ENCODE peak calls at places on chromosome 16, in seven cellular contexts. One of them, this sample, is unnamed.

GRCh38 chr16:85983606-85984005 is 84.6 kb downstream of the IRF8 start:
- DNase-seq in choroid plexus epithelial cell: no peak
- DNase-seq in foreskin fibroblast: no peak
- DNase-seq in CD4-positive, alpha-beta T cell: no peak
- DNase-seq in fibroblast of lung: no peak
- DNase-seq in tibial nerve: no peak
- DNase-seq in RWPE1: no peak
- DNase-seq in this sample: no peak

GRCh38 chr16:11106726-11107125 is 149.3 kb downstream of the SOCS1 start:
- DNase-seq in choroid plexus epithelial cell: no peak
- DNase-seq in foreskin fibroblast: no peak
- DNase-seq in CD4-positive, alpha-beta T cell: no peak
- DNase-seq in fibroblast of lung: no peak
- DNase-seq in tibial nerve: no peak
- DNase-seq in RWPE1: no peak
- DNase-seq in this sample: no peak

GRCh38 chr16:633336-634050 is 2.6 kb downstream of the METTL26 start:
- DNase-seq in choroid plexus epithelial cell: no peak
- DNase-seq in foreskin fibroblast: no peak
- DNase-seq in CD4-positive, alpha-beta T cell: no peak
- DNase-seq in fibroblast of lung: no peak
- DNase-seq in tibial nerve: no peak
- DNase-seq in RWPE1: no peak
- DNase-seq in this sample: peak

GRCh38 chr16:3065069-3065741 is at the start of gene IL32:
- DNase-seq in choroid plexus epithelial cell: peak
- DNase-seq in foreskin fibroblast: peak
- DNase-seq in CD4-positive, alpha-beta T cell: peak
- DNase-seq in fibroblast of lung: peak
- DNase-seq in tibial nerve: no peak
- DNase-seq in RWPE1: peak
- DNase-seq in this sample: no peak

GRCh38 chr16:4273858-4274291 is 1.1 kb upstream of the TFAP4 start:
- DNase-seq in choroid plexus epithelial cell: peak
- DNase-seq in foreskin fibroblast: peak
- DNase-seq in CD4-positive, alpha-beta T cell: peak
- DNase-seq in fibroblast of lung: peak
- DNase-seq in tibial nerve: no peak
- DNase-seq in RWPE1: peak
- DNase-seq in this sample: peak

GRCh38 chr16:56981729-56982271 is 7.6 kb upstream of the NLRC5 start:
- DNase-seq in choroid plexus epithelial cell: no peak
- DNase-seq in foreskin fibroblast: no peak
- DNase-seq in CD4-positive, alpha-beta T cell: no peak
- DNase-seq in fibroblast of lung: no peak
- DNase-seq in tibial nerve: no peak
- DNase-seq in RWPE1: no peak
- DNase-seq in this sample: no peak

GRCh38 chr16:47886631-47887415 is 269.0 kb downstream of the ABCC12 start:
- DNase-seq in choroid plexus epithelial cell: no peak
- DNase-seq in foreskin fibroblast: no peak
- DNase-seq in CD4-positive, alpha-beta T cell: no peak
- DNase-seq in fibroblast of lung: peak
- DNase-seq in tibial nerve: no peak
- DNase-seq in RWPE1: no peak
- DNase-seq in this sample: no peak

GRCh38 chr16:54444851-54445523 is 158.4 kb upstream of the IRX3 start:
- DNase-seq in choroid plexus epithelial cell: peak
- DNase-seq in foreskin fibroblast: no peak
- DNase-seq in CD4-positive, alpha-beta T cell: no peak
- DNase-seq in fibroblast of lung: no peak
- DNase-seq in tibial nerve: no peak
- DNase-seq in RWPE1: no peak
- DNase-seq in this sample: no peak

GRCh38 chr16:7910116-7910515 is 577.5 kb downstream of the RBFOX1 start:
- DNase-seq in choroid plexus epithelial cell: no peak
- DNase-seq in foreskin fibroblast: no peak
- DNase-seq in CD4-positive, alpha-beta T cell: no peak
- DNase-seq in fibroblast of lung: no peak
- DNase-seq in tibial nerve: no peak
- DNase-seq in RWPE1: no peak
- DNase-seq in this sample: no peak

GRCh38 chr16:58222532-58223316 is 24.8 kb upstream of the CSNK2A2 start:
- DNase-seq in choroid plexus epithelial cell: peak
- DNase-seq in foreskin fibroblast: peak
- DNase-seq in CD4-positive, alpha-beta T cell: no peak
- DNase-seq in fibroblast of lung: no peak
- DNase-seq in tibial nerve: no peak
- DNase-seq in RWPE1: peak
- DNase-seq in this sample: no peak

GRCh38 chr16:85416267-85417109 is 196.6 kb upstream of the GSE1 start:
- DNase-seq in choroid plexus epithelial cell: peak
- DNase-seq in foreskin fibroblast: peak
- DNase-seq in CD4-positive, alpha-beta T cell: peak
- DNase-seq in fibroblast of lung: peak
- DNase-seq in tibial nerve: no peak
- DNase-seq in RWPE1: peak
- DNase-seq in this sample: peak

GRCh38 chr16:59665618-59666220 is 931.6 kb upstream of the GOT2 start:
- DNase-seq in choroid plexus epithelial cell: no peak
- DNase-seq in foreskin fibroblast: no peak
- DNase-seq in CD4-positive, alpha-beta T cell: no peak
- DNase-seq in fibroblast of lung: no peak
- DNase-seq in tibial nerve: no peak
- DNase-seq in RWPE1: no peak
- DNase-seq in this sample: no peak

GRCh38 chr16:17836868-17837602 is 366.3 kb upstream of the XYLT1 start:
- DNase-seq in choroid plexus epithelial cell: peak
- DNase-seq in foreskin fibroblast: peak
- DNase-seq in CD4-positive, alpha-beta T cell: no peak
- DNase-seq in fibroblast of lung: peak
- DNase-seq in tibial nerve: no peak
- DNase-seq in RWPE1: peak
- DNase-seq in this sample: no peak

GRCh38 chr16:85004587-85005205 is 6.6 kb downstream of the ZDHHC7 start:
- DNase-seq in choroid plexus epithelial cell: peak
- DNase-seq in foreskin fibroblast: peak
- DNase-seq in CD4-positive, alpha-beta T cell: no peak
- DNase-seq in fibroblast of lung: peak
- DNase-seq in tibial nerve: no peak
- DNase-seq in RWPE1: peak
- DNase-seq in this sample: no peak

GRCh38 chr16:3591436-3591803 is 14.2 kb upstream of the NLRC3 start:
- DNase-seq in choroid plexus epithelial cell: no peak
- DNase-seq in foreskin fibroblast: no peak
- DNase-seq in CD4-positive, alpha-beta T cell: no peak
- DNase-seq in fibroblast of lung: no peak
- DNase-seq in tibial nerve: no peak
- DNase-seq in RWPE1: no peak
- DNase-seq in this sample: no peak

GRCh38 chr16:4550587-4550986 is 5.6 kb upstream of the C16orf96 start:
- DNase-seq in choroid plexus epithelial cell: no peak
- DNase-seq in foreskin fibroblast: peak
- DNase-seq in CD4-positive, alpha-beta T cell: no peak
- DNase-seq in fibroblast of lung: no peak
- DNase-seq in tibial nerve: no peak
- DNase-seq in RWPE1: no peak
- DNase-seq in this sample: no peak

GRCh38 chr16:76910931-76911330 is 280.1 kb upstream of the MON1B start:
- DNase-seq in choroid plexus epithelial cell: peak
- DNase-seq in foreskin fibroblast: peak
- DNase-seq in CD4-positive, alpha-beta T cell: no peak
- DNase-seq in fibroblast of lung: peak
- DNase-seq in tibial nerve: no peak
- DNase-seq in RWPE1: peak
- DNase-seq in this sample: no peak

GRCh38 chr16:63617990-63618763 is 1503.7 kb downstream of the CDH11 start:
- DNase-seq in choroid plexus epithelial cell: no peak
- DNase-seq in foreskin fibroblast: no peak
- DNase-seq in CD4-positive, alpha-beta T cell: no peak
- DNase-seq in fibroblast of lung: peak
- DNase-seq in tibial nerve: no peak
- DNase-seq in RWPE1: no peak
- DNase-seq in this sample: no peak

GRCh38 chr16:15928261-15929104 is 20.9 kb upstream of the ABCC1 start:
- DNase-seq in choroid plexus epithelial cell: no peak
- DNase-seq in foreskin fibroblast: no peak
- DNase-seq in CD4-positive, alpha-beta T cell: no peak
- DNase-seq in fibroblast of lung: no peak
- DNase-seq in tibial nerve: no peak
- DNase-seq in RWPE1: no peak
- DNase-seq in this sample: no peak

GRCh38 chr16:55759983-55760664 is 72.8 kb downstream of the CES1 start:
- DNase-seq in choroid plexus epithelial cell: no peak
- DNase-seq in foreskin fibroblast: peak
- DNase-seq in CD4-positive, alpha-beta T cell: no peak
- DNase-seq in fibroblast of lung: peak
- DNase-seq in tibial nerve: no peak
- DNase-seq in RWPE1: no peak
- DNase-seq in this sample: no peak

GRCh38 chr16:58332997-58333700 is 38.3 kb upstream of the PRSS54 start:
- DNase-seq in choroid plexus epithelial cell: no peak
- DNase-seq in foreskin fibroblast: no peak
- DNase-seq in CD4-positive, alpha-beta T cell: no peak
- DNase-seq in fibroblast of lung: no peak
- DNase-seq in tibial nerve: no peak
- DNase-seq in RWPE1: no peak
- DNase-seq in this sample: no peak

GRCh38 chr16:22139732-22140131 is 22.6 kb upstream of the SDR42E2 start:
- DNase-seq in choroid plexus epithelial cell: no peak
- DNase-seq in foreskin fibroblast: no peak
- DNase-seq in CD4-positive, alpha-beta T cell: no peak
- DNase-seq in fibroblast of lung: no peak
- DNase-seq in tibial nerve: no peak
- DNase-seq in RWPE1: no peak
- DNase-seq in this sample: no peak
- TF ChIP-seq CTCF in choroid plexus epithelial cell: no peak
- TF ChIP-seq CTCF in foreskin fibroblast: no peak
- TF ChIP-seq CTCF in CD4-positive, alpha-beta T cell: no peak
- TF ChIP-seq CTCF in fibroblast of lung: no peak
- TF ChIP-seq CTCF in tibial nerve: no peak
- TF ChIP-seq CTCF in RWPE1: no peak
- TF ChIP-seq CTCF in this sample: no peak

GRCh38 chr16:74726736-74727135 is 26.1 kb upstream of the MLKL start:
- DNase-seq in choroid plexus epithelial cell: peak
- DNase-seq in foreskin fibroblast: peak
- DNase-seq in CD4-positive, alpha-beta T cell: no peak
- DNase-seq in fibroblast of lung: no peak
- DNase-seq in tibial nerve: no peak
- DNase-seq in RWPE1: no peak
- DNase-seq in this sample: no peak
- TF ChIP-seq CTCF in choroid plexus epithelial cell: peak
- TF ChIP-seq CTCF in foreskin fibroblast: peak
- TF ChIP-seq CTCF in CD4-positive, alpha-beta T cell: no peak
- TF ChIP-seq CTCF in fibroblast of lung: peak
- TF ChIP-seq CTCF in tibial nerve: no peak
- TF ChIP-seq CTCF in RWPE1: peak
- TF ChIP-seq CTCF in this sample: peak

DNA sequence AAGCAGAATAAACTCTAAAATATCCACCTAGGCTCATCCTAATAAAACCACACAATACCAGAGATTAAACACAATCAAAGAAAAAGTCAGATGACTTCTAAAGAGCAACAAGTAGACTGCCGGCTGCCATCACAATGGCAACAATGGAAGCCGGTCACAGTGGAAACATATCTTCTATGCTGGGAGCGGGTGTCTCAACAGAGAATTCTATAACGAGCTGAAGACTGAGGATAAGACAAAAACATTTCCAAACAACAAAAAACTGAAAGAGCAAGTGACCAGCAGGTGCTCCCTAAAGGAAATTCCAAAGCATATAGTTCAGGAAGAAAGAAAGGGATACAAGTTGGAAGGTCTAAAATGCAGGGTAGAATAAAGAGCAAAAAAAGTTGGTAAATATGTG is 8.9 kb downstream of the NSMCE1 start:
- DNase-seq in choroid plexus epithelial cell: no peak
- DNase-seq in foreskin fibroblast: no peak
- DNase-seq in CD4-positive, alpha-beta T cell: no peak
- DNase-seq in fibroblast of lung: no peak
- DNase-seq in tibial nerve: no peak
- DNase-seq in RWPE1: no peak
- DNase-seq in this sample: no peak
- TF ChIP-seq CTCF in choroid plexus epithelial cell: no peak
- TF ChIP-seq CTCF in foreskin fibroblast: no peak
- TF ChIP-seq CTCF in CD4-positive, alpha-beta T cell: no peak
- TF ChIP-seq CTCF in fibroblast of lung: no peak
- TF ChIP-seq CTCF in tibial nerve: no peak
- TF ChIP-seq CTCF in RWPE1: no peak
- TF ChIP-seq CTCF in this sample: no peak

GRCh38 chr16:67148221-67148620 is 2.6 kb downstream of the B3GNT9 start:
- DNase-seq in choroid plexus epithelial cell: no peak
- DNase-seq in foreskin fibroblast: no peak
- DNase-seq in CD4-positive, alpha-beta T cell: no peak
- DNase-seq in fibroblast of lung: no peak
- DNase-seq in tibial nerve: no peak
- DNase-seq in RWPE1: no peak
- DNase-seq in this sample: no peak
- TF ChIP-seq CTCF in choroid plexus epithelial cell: no peak
- TF ChIP-seq CTCF in foreskin fibroblast: no peak
- TF ChIP-seq CTCF in CD4-positive, alpha-beta T cell: no peak
- TF ChIP-seq CTCF in fibroblast of lung: no peak
- TF ChIP-seq CTCF in tibial nerve: no peak
- TF ChIP-seq CTCF in RWPE1: no peak
- TF ChIP-seq CTCF in this sample: no peak

DNA sequence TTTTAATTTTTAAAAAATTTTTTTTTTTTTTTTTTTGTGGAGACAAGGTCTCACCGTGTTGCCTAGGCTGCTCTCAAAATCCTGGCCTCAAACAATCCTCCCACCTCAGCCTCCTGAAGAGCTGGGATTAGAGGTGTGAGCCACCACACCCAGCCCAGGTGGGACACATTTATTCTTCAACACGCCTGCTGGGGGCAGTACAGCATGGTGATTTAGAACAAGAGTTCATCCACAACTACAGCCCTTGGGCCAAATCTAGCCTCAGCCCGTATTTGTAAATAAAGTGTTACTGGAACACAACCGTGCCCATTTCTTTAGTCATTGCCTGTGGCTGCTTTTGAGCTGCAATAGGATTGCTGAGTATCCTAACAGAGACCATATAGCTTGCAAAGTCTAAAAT is 92.8 kb downstream of the KATNIP start:
- DNase-seq in choroid plexus epithelial cell: peak
- DNase-seq in foreskin fibroblast: peak
- DNase-seq in CD4-positive, alpha-beta T cell: no peak
- DNase-seq in fibroblast of lung: peak
- DNase-seq in tibial nerve: no peak
- DNase-seq in RWPE1: no peak
- DNase-seq in this sample: no peak
- TF ChIP-seq CTCF in choroid plexus epithelial cell: peak
- TF ChIP-seq CTCF in foreskin fibroblast: no peak
- TF ChIP-seq CTCF in CD4-positive, alpha-beta T cell: no peak
- TF ChIP-seq CTCF in fibroblast of lung: peak
- TF ChIP-seq CTCF in tibial nerve: no peak
- TF ChIP-seq CTCF in RWPE1: no peak
- TF ChIP-seq CTCF in this sample: peak

GRCh38 chr16:82630688-82631087 is 3.9 kb downstream of the CDH13 start:
- DNase-seq in choroid plexus epithelial cell: peak
- DNase-seq in foreskin fibroblast: peak
- DNase-seq in CD4-positive, alpha-beta T cell: no peak
- DNase-seq in fibroblast of lung: peak
- DNase-seq in tibial nerve: no peak
- DNase-seq in RWPE1: no peak
- DNase-seq in this sample: no peak
- TF ChIP-seq CTCF in choroid plexus epithelial cell: peak
- TF ChIP-seq CTCF in foreskin fibroblast: peak
- TF ChIP-seq CTCF in CD4-positive, alpha-beta T cell: peak
- TF ChIP-seq CTCF in fibroblast of lung: peak
- TF ChIP-seq CTCF in tibial nerve: no peak
- TF ChIP-seq CTCF in RWPE1: peak
- TF ChIP-seq CTCF in this sample: no peak

GRCh38 chr16:75019586-75019985 is 20.8 kb downstream of the ZNRF1 start:
- DNase-seq in choroid plexus epithelial cell: no peak
- DNase-seq in foreskin fibroblast: no peak
- DNase-seq in CD4-positive, alpha-beta T cell: no peak
- DNase-seq in fibroblast of lung: no peak
- DNase-seq in tibial nerve: no peak
- DNase-seq in RWPE1: no peak
- DNase-seq in this sample: no peak
- TF ChIP-seq CTCF in choroid plexus epithelial cell: no peak
- TF ChIP-seq CTCF in foreskin fibroblast: no peak
- TF ChIP-seq CTCF in CD4-positive, alpha-beta T cell: no peak
- TF ChIP-seq CTCF in fibroblast of lung: no peak
- TF ChIP-seq CTCF in tibial nerve: no peak
- TF ChIP-seq CTCF in RWPE1: no peak
- TF ChIP-seq CTCF in this sample: no peak

This sample was measured in endothelial cell.